ENCODE peak calls at places on chromosome 20, in ten cellular contexts. N, Y, H, S, M, F, Z, E, D and K are unnamed samples.

GRCh38 chr20:38170914-38171300 is 5.8 kb upstream of the TGM2 start:
- DNase-seq in N (no peak), Y (peak), H (no peak), S (no peak), M (no peak), F (no peak), Z (no peak), E (no peak), D (no peak), K (no peak)

GRCh38 chr20:3616250-3616649 is 46.9 kb downstream of the GFRA4 start:
- DNase-seq in N (no peak), Y (no peak), H (peak), S (no peak), M (no peak), F (no peak), Z (no peak), E (no peak), D (no peak), K (no peak)

GRCh38 chr20:44615169-44615791 is 32.9 kb downstream of the PKIG start:
- DNase-seq in N (no peak), Y (no peak), H (peak), S (no peak), M (no peak), F (peak), Z (no peak), E (no peak), D (no peak), K (no peak)

GRCh38 chr20:18739785-18740184 is 73.8 kb upstream of the SCP2D1 start:
- DNase-seq in N (peak), Y (no peak), H (no peak), S (no peak), M (no peak), F (no peak), Z (no peak), E (no peak), D (peak), K (no peak)

GRCh38 chr20:805713-806112 is 27.8 kb upstream of the FAM110A start:
- DNase-seq in N (no peak), Y (no peak), H (no peak), S (no peak), M (no peak), F (peak), Z (no peak), E (peak), D (no peak), K (no peak)

GRCh38 chr20:54980321-54980960 is 505.0 kb downstream of the DOK5 start:
- DNase-seq in N (no peak), Y (no peak), H (no peak), S (no peak), M (no peak), F (peak), Z (no peak), E (peak), D (no peak), K (no peak)

GRCh38 chr20:55386686-55387085 is 618.6 kb downstream of the CBLN4 start:
- DNase-seq in N (no peak), Y (no peak), H (no peak), S (no peak), M (no peak), F (no peak), Z (no peak), E (no peak), D (no peak), K (no peak)

GRCh38 chr20:58202039-58202438 is 26.4 kb downstream of the ANKRD60 start:
- DNase-seq in N (no peak), Y (no peak), H (peak), S (no peak), M (no peak), F (no peak), Z (no peak), E (no peak), D (no peak), K (no peak)

GRCh38 chr20:34544109-34544793 is 14.3 kb upstream of the MAP1LC3A start:
- DNase-seq in N (peak), Y (no peak), H (peak), S (no peak), M (no peak), F (no peak), Z (peak), E (no peak), D (no peak), K (no peak)

GRCh38 chr20:34075647-34076046 is 36.4 kb downstream of the EIF2S2 start:
- DNase-seq in N (no peak), Y (no peak), H (no peak), S (no peak), M (no peak), F (no peak), Z (no peak), E (no peak), D (no peak), K (no peak)

GRCh38 chr20:50464026-50464724 is 46.0 kb upstream of the PTPN1 start:
- DNase-seq in N (peak), Y (peak), H (peak), S (no peak), M (peak), F (peak), Z (peak), E (peak), D (no peak), K (no peak)

GRCh38 chr20:45016089-45016641 is 49.9 kb downstream of the STK4 start:
- DNase-seq in N (no peak), Y (no peak), H (no peak), S (no peak), M (no peak), F (no peak), Z (no peak), E (no peak), D (no peak), K (no peak)

GRCh38 chr20:6718660-6719059 is 48.8 kb upstream of the BMP2 start:
- DNase-seq in N (no peak), Y (no peak), H (no peak), S (no peak), M (no peak), F (no peak), Z (no peak), E (peak), D (no peak), K (no peak)

GRCh38 chr20:50545123-50545522 is 34.9 kb downstream of the PTPN1 start:
- DNase-seq in N (no peak), Y (no peak), H (no peak), S (no peak), M (no peak), F (no peak), Z (no peak), E (no peak), D (no peak), K (no peak)

GRCh38 chr20:59820204-59821041 is 113.0 kb downstream of the SYCP2 start:
- DNase-seq in N (peak), Y (peak), H (peak), S (no peak), M (no peak), F (no peak), Z (no peak), E (no peak), D (no peak), K (no peak)

GRCh38 chr20:25308671-25309394 is 60.9 kb downstream of the PYGB start:
- DNase-seq in N (no peak), Y (no peak), H (peak), S (no peak), M (no peak), F (no peak), Z (no peak), E (peak), D (no peak), K (peak)

GRCh38 chr20:33306807-33307206 is 23.8 kb downstream of the BPIFB1 start:
- DNase-seq in N (no peak), Y (no peak), H (no peak), S (no peak), M (no peak), F (no peak), Z (no peak), E (no peak), D (no peak), K (no peak)

GRCh38 chr20:53581444-53582311 is 12.0 kb downstream of the ZNF217 start:
- DNase-seq in N (no peak), Y (peak), H (no peak), S (no peak), M (no peak), F (peak), Z (no peak), E (no peak), D (no peak), K (no peak)